ENCODE peak calls at places on chromosomes 7 and 10, in seven cellular contexts. One of them, this sample, is unnamed.

GRCh38 chr7:43535810-43536585 is 46.9 kb upstream of the STK17A start:
- DNase-seq in GM12891: no peak
- DNase-seq in ovary: peak
- DNase-seq in A549: no peak
- DNase-seq in IMR-90: peak
- DNase-seq in uterus: no peak
- DNase-seq in breast epithelium: no peak
- DNase-seq in this sample: peak

GRCh38 chr7:1845536-1846311 is 175.6 kb downstream of the ELFN1 start:
- DNase-seq in GM12891: no peak
- DNase-seq in ovary: no peak
- DNase-seq in A549: no peak
- DNase-seq in IMR-90: no peak
- DNase-seq in uterus: no peak
- DNase-seq in breast epithelium: no peak
- DNase-seq in this sample: no peak

GRCh38 chr10:76086571-76087260 is 655.3 kb downstream of the LRMDA start:
- DNase-seq in GM12891: no peak
- DNase-seq in ovary: peak
- DNase-seq in A549: peak
- DNase-seq in IMR-90: peak
- DNase-seq in uterus: peak
- DNase-seq in breast epithelium: no peak
- DNase-seq in this sample: peak

GRCh38 chr10:91709394-91709798 is 76.5 kb upstream of the PPP1R3C start:
- DNase-seq in GM12891: no peak
- DNase-seq in ovary: no peak
- DNase-seq in A549: no peak
- DNase-seq in IMR-90: peak
- DNase-seq in uterus: no peak
- DNase-seq in breast epithelium: no peak
- DNase-seq in this sample: no peak

GRCh38 chr7:129012641-129013040 is 42.3 kb downstream of the TNPO3 start:
- DNase-seq in GM12891: no peak
- DNase-seq in ovary: no peak
- DNase-seq in A549: no peak
- DNase-seq in IMR-90: no peak
- DNase-seq in uterus: no peak
- DNase-seq in breast epithelium: no peak
- DNase-seq in this sample: no peak

GRCh38 chr10:51759896-51760534 is 60.6 kb upstream of the CSTF2T start:
- DNase-seq in GM12891: no peak
- DNase-seq in ovary: no peak
- DNase-seq in A549: no peak
- DNase-seq in IMR-90: no peak
- DNase-seq in uterus: no peak
- DNase-seq in breast epithelium: no peak
- DNase-seq in this sample: no peak

GRCh38 chr7:7972128-7972527 is 3.5 kb downstream of the GLCCI1 start:
- DNase-seq in GM12891: no peak
- DNase-seq in ovary: no peak
- DNase-seq in A549: no peak
- DNase-seq in IMR-90: peak
- DNase-seq in uterus: no peak
- DNase-seq in breast epithelium: no peak
- DNase-seq in this sample: no peak

GRCh38 chr7:50595538-50596102 is 30.4 kb upstream of the DDC start:
- DNase-seq in GM12891: no peak
- DNase-seq in ovary: peak
- DNase-seq in A549: no peak
- DNase-seq in IMR-90: peak
- DNase-seq in uterus: peak
- DNase-seq in breast epithelium: no peak
- DNase-seq in this sample: peak

GRCh38 chr7:81632418-81632817 is 137.4 kb downstream of the HGF start:
- DNase-seq in GM12891: no peak
- DNase-seq in ovary: no peak
- DNase-seq in A549: no peak
- DNase-seq in IMR-90: peak
- DNase-seq in uterus: no peak
- DNase-seq in breast epithelium: no peak
- DNase-seq in this sample: no peak

GRCh38 chr10:87930141-87930540 is 66.7 kb downstream of the PTEN start:
- DNase-seq in GM12891: no peak
- DNase-seq in ovary: no peak
- DNase-seq in A549: no peak
- DNase-seq in IMR-90: no peak
- DNase-seq in uterus: no peak
- DNase-seq in breast epithelium: no peak
- DNase-seq in this sample: no peak

GRCh38 chr7:120272261-120272895 is 597 bp upstream of the KCND2 start:
- DNase-seq in GM12891: peak
- DNase-seq in ovary: peak
- DNase-seq in A549: peak
- DNase-seq in IMR-90: peak
- DNase-seq in uterus: peak
- DNase-seq in breast epithelium: no peak
- DNase-seq in this sample: peak

GRCh38 chr7:98202367-98203195 is 8.7 kb upstream of the BHLHA15 start:
- DNase-seq in GM12891: peak
- DNase-seq in ovary: no peak
- DNase-seq in A549: no peak
- DNase-seq in IMR-90: no peak
- DNase-seq in uterus: no peak
- DNase-seq in breast epithelium: no peak
- DNase-seq in this sample: no peak

GRCh38 chr10:66931340-66931948 is 5.6 kb downstream of the LRRTM3 start:
- DNase-seq in GM12891: peak
- DNase-seq in ovary: no peak
- DNase-seq in A549: peak
- DNase-seq in IMR-90: peak
- DNase-seq in uterus: no peak
- DNase-seq in breast epithelium: no peak
- DNase-seq in this sample: peak

GRCh38 chr10:100623541-100623940 is 87.8 kb downstream of the HIF1AN start:
- DNase-seq in GM12891: no peak
- DNase-seq in ovary: no peak
- DNase-seq in A549: no peak
- DNase-seq in IMR-90: no peak
- DNase-seq in uterus: no peak
- DNase-seq in breast epithelium: no peak
- DNase-seq in this sample: no peak

GRCh38 chr7:2309889-2310331 is 4.3 kb downstream of the SNX8 start:
- DNase-seq in GM12891: no peak
- DNase-seq in ovary: no peak
- DNase-seq in A549: peak
- DNase-seq in IMR-90: peak
- DNase-seq in uterus: no peak
- DNase-seq in breast epithelium: no peak
- DNase-seq in this sample: peak

GRCh38 chr10:132237396-132237795 is 50.6 kb downstream of the DPYSL4 start:
- DNase-seq in GM12891: no peak
- DNase-seq in ovary: no peak
- DNase-seq in A549: no peak
- DNase-seq in IMR-90: no peak
- DNase-seq in uterus: no peak
- DNase-seq in breast epithelium: no peak
- DNase-seq in this sample: no peak

GRCh38 chr7:53062796-53063195 is 27.4 kb downstream of the POM121L12 start:
- DNase-seq in GM12891: no peak
- DNase-seq in ovary: no peak
- DNase-seq in A549: no peak
- DNase-seq in IMR-90: no peak
- DNase-seq in uterus: no peak
- DNase-seq in breast epithelium: no peak
- DNase-seq in this sample: no peak

GRCh38 chr10:98513704-98514103 is 67.0 kb upstream of the HPS1 start:
- DNase-seq in GM12891: no peak
- DNase-seq in ovary: no peak
- DNase-seq in A549: no peak
- DNase-seq in IMR-90: no peak
- DNase-seq in uterus: no peak
- DNase-seq in breast epithelium: no peak
- DNase-seq in this sample: no peak

GRCh38 chr10:31508234-31508633 is 189.2 kb downstream of the ZEB1 start:
- DNase-seq in GM12891: no peak
- DNase-seq in ovary: no peak
- DNase-seq in A549: no peak
- DNase-seq in IMR-90: no peak
- DNase-seq in uterus: no peak
- DNase-seq in breast epithelium: no peak
- DNase-seq in this sample: no peak

GRCh38 chr7:82286096-82286841 is 157.3 kb downstream of the CACNA2D1 start:
- DNase-seq in GM12891: no peak
- DNase-seq in ovary: no peak
- DNase-seq in A549: no peak
- DNase-seq in IMR-90: no peak
- DNase-seq in uterus: no peak
- DNase-seq in breast epithelium: no peak
- DNase-seq in this sample: no peak

GRCh38 chr10:18418579-18419210 is 232.7 kb downstream of the NSUN6 start:
- DNase-seq in GM12891: no peak
- DNase-seq in ovary: no peak
- DNase-seq in A549: no peak
- DNase-seq in IMR-90: peak
- DNase-seq in uterus: no peak
- DNase-seq in breast epithelium: no peak
- DNase-seq in this sample: no peak

GRCh38 chr10:58734116-58734515 is 221.4 kb downstream of the BICC1 start:
- DNase-seq in GM12891: no peak
- DNase-seq in ovary: no peak
- DNase-seq in A549: no peak
- DNase-seq in IMR-90: peak
- DNase-seq in uterus: no peak
- DNase-seq in breast epithelium: no peak
- DNase-seq in this sample: no peak

GRCh38 chr7:27936244-27937102 is 196.5 kb downstream of the TAX1BP1 start:
- DNase-seq in GM12891: no peak
- DNase-seq in ovary: no peak
- DNase-seq in A549: no peak
- DNase-seq in IMR-90: peak
- DNase-seq in uterus: no peak
- DNase-seq in breast epithelium: no peak
- DNase-seq in this sample: no peak

GRCh38 chr10:63266337-63267327 is 133.5 kb downstream of the NRBF2 start:
- DNase-seq in GM12891: no peak
- DNase-seq in ovary: no peak
- DNase-seq in A549: no peak
- DNase-seq in IMR-90: no peak
- DNase-seq in uterus: no peak
- DNase-seq in breast epithelium: no peak
- DNase-seq in this sample: no peak
- TF ChIP-seq POLR2A in GM12891: no peak
- TF ChIP-seq POLR2A in ovary: no peak
- TF ChIP-seq POLR2A in A549: no peak
- TF ChIP-seq POLR2A in IMR-90: no peak
- TF ChIP-seq POLR2A in uterus: no peak
- TF ChIP-seq POLR2A in breast epithelium: no peak
- TF ChIP-seq POLR2A in this sample: no peak

GRCh38 chr7:112782498-112782897 is 7.7 kb downstream of the TMEM168 start:
- DNase-seq in GM12891: no peak
- DNase-seq in ovary: no peak
- DNase-seq in A549: no peak
- DNase-seq in IMR-90: no peak
- DNase-seq in uterus: no peak
- DNase-seq in breast epithelium: no peak
- DNase-seq in this sample: no peak
- TF ChIP-seq POLR2A in GM12891: peak
- TF ChIP-seq POLR2A in ovary: no peak
- TF ChIP-seq POLR2A in A549: no peak
- TF ChIP-seq POLR2A in IMR-90: no peak
- TF ChIP-seq POLR2A in uterus: no peak
- TF ChIP-seq POLR2A in breast epithelium: no peak
- TF ChIP-seq POLR2A in this sample: no peak

DNA sequence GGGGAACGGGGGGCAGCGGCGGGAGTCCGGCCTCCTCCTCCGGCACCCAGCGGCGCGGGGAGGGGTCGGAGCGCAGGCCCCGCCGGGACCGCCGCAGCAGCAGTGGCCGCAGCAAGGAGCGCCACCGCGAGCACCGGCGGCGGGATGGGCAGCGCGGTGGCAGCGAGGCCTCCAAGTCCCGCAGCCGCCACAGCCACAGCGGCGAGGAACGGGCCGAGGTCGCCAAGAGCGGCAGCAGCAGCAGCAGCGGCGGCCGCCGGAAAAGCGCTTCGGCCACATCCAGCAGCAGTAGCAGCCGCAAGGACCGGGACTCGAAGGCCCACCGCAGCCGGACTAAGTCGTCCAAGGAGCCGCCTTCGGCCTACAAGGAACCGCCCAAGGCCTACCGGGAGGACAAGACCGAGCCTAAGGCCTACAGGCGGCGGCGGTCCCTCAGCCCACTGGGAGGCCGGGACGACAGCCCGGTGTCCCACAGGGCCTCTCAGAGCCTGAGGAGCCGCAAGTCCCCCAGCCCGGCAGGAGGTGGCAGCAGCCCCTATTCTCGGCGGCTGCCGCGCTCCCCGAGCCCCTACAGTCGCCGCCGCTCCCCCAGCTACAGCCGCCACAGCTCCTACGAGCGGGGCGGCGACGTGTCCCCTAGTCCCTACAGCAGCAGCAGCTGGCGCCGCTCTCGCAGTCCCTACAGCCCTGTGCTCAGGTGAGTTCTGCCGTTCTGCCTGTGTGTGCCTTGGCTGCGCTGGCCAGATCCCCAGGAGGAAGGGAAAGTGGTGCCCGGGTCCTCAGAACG is 1.3 kb downstream of the CDK13 start:
- DNase-seq in GM12891: peak
- DNase-seq in ovary: peak
- DNase-seq in A549: peak
- DNase-seq in IMR-90: peak
- DNase-seq in uterus: peak
- DNase-seq in breast epithelium: peak
- DNase-seq in this sample: peak
- TF ChIP-seq POLR2A in GM12891: no peak
- TF ChIP-seq POLR2A in ovary: no peak
- TF ChIP-seq POLR2A in A549: peak
- TF ChIP-seq POLR2A in IMR-90: no peak
- TF ChIP-seq POLR2A in uterus: no peak
- TF ChIP-seq POLR2A in breast epithelium: no peak
- TF ChIP-seq POLR2A in this sample: no peak

GRCh38 chr7:44963526-44964290 is 15.1 kb downstream of the MYO1G start:
- DNase-seq in GM12891: no peak
- DNase-seq in ovary: no peak
- DNase-seq in A549: no peak
- DNase-seq in IMR-90: no peak
- DNase-seq in uterus: no peak
- DNase-seq in breast epithelium: no peak
- DNase-seq in this sample: no peak

GRCh38 chr7:44964831-44965440 is 13.9 kb downstream of the MYO1G start:
- DNase-seq in GM12891: no peak
- DNase-seq in ovary: no peak
- DNase-seq in A549: no peak
- DNase-seq in IMR-90: no peak
- DNase-seq in uterus: no peak
- DNase-seq in breast epithelium: no peak
- DNase-seq in this sample: no peak

GRCh38 chr7:44961844-44962482 is 16.9 kb downstream of the MYO1G start:
- DNase-seq in GM12891: no peak
- DNase-seq in ovary: no peak
- DNase-seq in A549: no peak
- DNase-seq in IMR-90: no peak
- DNase-seq in uterus: no peak
- DNase-seq in breast epithelium: no peak
- DNase-seq in this sample: no peak

GRCh38 chr7:44964384-44964830 is 14.4 kb downstream of the MYO1G start:
- DNase-seq in GM12891: no peak
- DNase-seq in ovary: no peak
- DNase-seq in A549: peak
- DNase-seq in IMR-90: peak
- DNase-seq in uterus: no peak
- DNase-seq in breast epithelium: no peak
- DNase-seq in this sample: no peak

GRCh38 chr7:44962483-44963251 is 16.1 kb downstream of the MYO1G start:
- DNase-seq in GM12891: no peak
- DNase-seq in ovary: peak
- DNase-seq in A549: no peak
- DNase-seq in IMR-90: no peak
- DNase-seq in uterus: no peak
- DNase-seq in breast epithelium: no peak
- DNase-seq in this sample: no peak
- TF ChIP-seq POLR2A in GM12891: no peak
- TF ChIP-seq POLR2A in ovary: peak
- TF ChIP-seq POLR2A in A549: no peak
- TF ChIP-seq POLR2A in IMR-90: no peak
- TF ChIP-seq POLR2A in uterus: no peak
- TF ChIP-seq POLR2A in breast epithelium: no peak
- TF ChIP-seq POLR2A in this sample: peak